ENCODE peak calls at places on chromosomes 11 and 22, in four cellular contexts. C, E, N and W are unnamed samples.

GRCh38 chr11:121557348-121557747 is 104.6 kb upstream of the SORL1-AS1 start:
- DNase-seq in C (peak; percentile 84), E (no peak), N (no peak), W (peak; percentile 46)

GRCh38 chr11:33005175-33005574 is 10.5 kb upstream of the DEPDC7 start:
- DNase-seq in C (no peak), E (no peak), N (no peak), W (no peak)

GRCh38 chr22:31122532-31123291 is at the start of gene INPP5J:
- DNase-seq in C (no peak), E (no peak), N (peak; percentile 55), W (no peak)

GRCh38 chr22:38957808-38958207 is 399 bp downstream of the APOBEC3A start:
- DNase-seq in C (no peak), E (no peak), N (no peak), W (no peak)

GRCh38 chr11:123357990-123358827 is 71.9 kb upstream of the GRAMD1B start:
- DNase-seq in C (peak; percentile 11), E (peak; percentile 65), N (no peak), W (peak; percentile 68)

GRCh38 chr11:58829736-58830135 is 14.8 kb downstream of the GLYATL2 start:
- DNase-seq in C (no peak), E (no peak), N (peak; percentile 44), W (no peak)

GRCh38 chr11:119684361-119685072 is 44.5 kb downstream of the NECTIN1 start:
- DNase-seq in C (peak; percentile 84), E (no peak), N (peak; percentile 86), W (no peak)

GRCh38 chr22:19522881-19523239 is 1.4 kb downstream of the CLDN5 start:
- DNase-seq in C (no peak), E (no peak), N (no peak), W (no peak)

GRCh38 chr11:57777969-57778317 is 16.3 kb downstream of the CTNND1 start:
- DNase-seq in C (no peak), E (no peak), N (peak; percentile 55), W (no peak)

GRCh38 chr11:46655631-46656030 is 38.3 kb downstream of the ATG13 start:
- DNase-seq in C (no peak), E (no peak), N (no peak), W (no peak)

GRCh38 chr11:16089481-16089880 is 266.9 kb downstream of the SOX6 start:
- DNase-seq in C (no peak), E (no peak), N (no peak), W (no peak)

GRCh38 chr11:3104961-3105790 is 48.0 kb upstream of the CARS1 start:
- DNase-seq in C (no peak), E (peak; percentile 53), N (no peak), W (no peak)

GRCh38 chr11:122649133-122649532 is 6.4 kb upstream of the UBASH3B start:
- DNase-seq in C (peak; percentile 66), E (no peak), N (no peak), W (no peak)

GRCh38 chr11:90134420-90135003 is at the start of gene NAALAD2:
- DNase-seq in C (peak; percentile 71), E (peak; percentile 73), N (no peak), W (peak; percentile 10)

GRCh38 chr11:118900535-118901384 is 17.1 kb downstream of the CXCR5 start:
- DNase-seq in C (no peak), E (no peak), N (no peak), W (no peak)

GRCh38 chr11:45818961-45819605 is 14.1 kb downstream of the SLC35C1 start:
- DNase-seq in C (no peak), E (no peak), N (no peak), W (no peak)

GRCh38 chr11:35584321-35584720 is 33.9 kb upstream of the FJX1 start:
- DNase-seq in C (no peak), E (no peak), N (peak; percentile 52), W (no peak)

GRCh38 chr11:57288771-57289579 is 35.8 kb downstream of the TNKS1BP1 start:
- DNase-seq in C (no peak), E (no peak), N (peak; percentile 47), W (no peak)

GRCh38 chr22:29311468-29312217 is 3.9 kb downstream of the RASL10A start:
- DNase-seq in C (peak; percentile 23), E (peak; percentile 80), N (no peak), W (peak; percentile 16)

GRCh38 chr11:33375688-33376311 is 118.6 kb downstream of the HIPK3 start:
- DNase-seq in C (no peak), E (no peak), N (no peak), W (peak; percentile 44)

GRCh38 chr11:95695181-95695580 is 94.4 kb downstream of the FAM76B start:
- DNase-seq in C (no peak), E (no peak), N (no peak), W (no peak)

GRCh38 chr11:62069374-62069773 is 54.4 kb upstream of the INCENP start:
- DNase-seq in C (no peak), E (no peak), N (no peak), W (no peak)

GRCh38 chr22:30205281-30206115 is 41.1 kb downstream of the LIF start:
- DNase-seq in C (peak; percentile 82), E (no peak), N (peak; percentile 95), W (no peak)

GRCh38 chr11:84780689-84781293 is 846.4 kb downstream of the DLG2 start:
- DNase-seq in C (peak; percentile 40), E (no peak), N (peak; percentile 24), W (no peak)

GRCh38 chr22:17926516-17926915 is 97.8 kb downstream of the MICAL3 start:
- DNase-seq in C (no peak), E (no peak), N (no peak), W (no peak)

DNA sequence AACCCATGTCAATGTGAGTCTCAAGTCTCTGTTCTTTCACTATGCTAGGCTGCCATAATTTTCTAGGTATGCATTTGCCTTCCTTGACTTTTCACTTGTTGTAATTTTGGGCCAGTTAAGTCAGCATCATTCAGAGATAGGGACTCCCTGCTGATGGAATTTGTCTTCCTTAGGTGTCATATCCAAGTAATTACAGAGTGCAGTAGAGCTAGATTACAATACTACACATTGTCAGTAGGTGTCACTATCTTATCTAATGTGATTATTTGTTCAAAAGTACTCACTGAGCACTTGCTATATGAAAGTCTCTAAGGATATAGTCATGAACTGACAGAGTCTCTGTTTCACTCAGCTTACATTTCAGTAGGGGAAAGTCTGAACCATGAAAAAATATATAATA is 25.0 kb upstream of the SYN3 start:
- DNase-seq in C (peak; percentile 4), E (no peak), N (peak; percentile 17), W (peak; percentile 28)
- TF ChIP-seq CTCF in C (no peak), E (no peak), N (peak; percentile 29), W (peak; percentile 8)

DNA sequence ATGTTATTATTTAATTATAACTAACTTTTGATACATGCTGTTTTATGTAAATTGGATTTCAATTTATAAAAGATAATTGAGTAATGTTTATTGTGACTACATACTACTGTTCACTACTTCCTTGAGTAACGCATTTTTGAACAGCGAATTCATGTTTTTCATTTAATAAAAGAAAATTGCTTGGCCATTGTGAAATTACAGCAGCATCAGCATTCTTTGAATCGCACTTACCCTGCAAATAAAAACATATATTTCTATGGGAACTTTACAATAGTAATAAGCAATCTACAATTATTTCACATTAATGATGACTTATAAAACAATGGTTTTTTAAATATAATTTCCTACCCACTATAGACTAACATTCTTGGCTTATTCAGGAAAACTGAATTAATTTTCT is 20.3 kb downstream of the OR5J2 start:
- DNase-seq in C (no peak), E (no peak), N (no peak), W (no peak)
- TF ChIP-seq CTCF in C (no peak), E (no peak), N (no peak), W (no peak)

GRCh38 chr22:20752873-20753272 is 21.0 kb upstream of the SERPIND1 start:
- DNase-seq in C (no peak), E (no peak), N (no peak), W (no peak)

GRCh38 chr22:20749453-20749852 is 24.5 kb upstream of the SERPIND1 start:
- DNase-seq in C (no peak), E (peak; percentile 2), N (no peak), W (no peak)

GRCh38 chr22:20750461-20751184 is 23.3 kb upstream of the SERPIND1 start:
- DNase-seq in C (peak; percentile 27), E (peak; percentile 80), N (peak; percentile 89), W (peak; percentile 79)

GRCh38 chr22:20752104-20752741 is 21.7 kb upstream of the SERPIND1 start:
- DNase-seq in C (no peak), E (no peak), N (no peak), W (no peak)

GRCh38 chr22:20751185-20751851 is 22.6 kb upstream of the SERPIND1 start:
- DNase-seq in C (no peak), E (no peak), N (no peak), W (no peak)
- TF ChIP-seq CTCF in C (no peak), E (no peak), N (no peak), W (no peak)

GRCh38 chr11:82229346-82229745 is 504.3 kb downstream of the FAM181B start:
- DNase-seq in C (peak; percentile 48), E (no peak), N (peak; percentile 47), W (peak; percentile 3)
- TF ChIP-seq CTCF in C (peak; percentile 47), E (no peak), N (peak; percentile 41), W (peak; percentile 35)

GRCh38 chr11:8586805-8587204 is 7.2 kb downstream of the STK33 start:
- DNase-seq in C (no peak), E (no peak), N (no peak), W (no peak)
- TF ChIP-seq CTCF in C (no peak), E (no peak), N (no peak), W (no peak)

DNA sequence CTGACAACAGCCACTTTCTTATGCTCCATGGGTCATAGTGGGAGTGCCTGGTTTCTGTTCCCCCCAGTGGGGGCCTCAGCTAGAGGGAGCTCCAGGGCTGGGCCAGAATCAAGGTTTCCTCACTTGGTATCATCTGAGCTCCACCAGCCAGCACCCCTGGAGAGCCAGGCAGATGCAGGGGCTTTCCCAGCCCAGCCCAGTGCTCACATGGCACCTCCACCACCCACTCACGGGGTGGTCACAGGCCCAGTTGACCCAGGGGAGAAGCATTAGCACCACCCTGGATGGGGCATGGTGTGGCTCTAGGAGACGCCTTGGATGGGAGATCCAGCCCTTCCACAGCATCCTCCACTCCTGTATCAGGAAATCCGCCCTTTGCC is 24.1 kb upstream of the WNT7B start:
- DNase-seq in C (peak; percentile 28), E (no peak), N (no peak), W (no peak)
- TF ChIP-seq CTCF in C (peak; percentile 18), E (no peak), N (no peak), W (no peak)

GRCh38 chr11:19738124-19738523 is 25.5 kb downstream of the NAV2 start:
- DNase-seq in C (no peak), E (no peak), N (no peak), W (no peak)

GRCh38 chr11:19740586-19740985 is 27.9 kb downstream of the NAV2 start:
- DNase-seq in C (no peak), E (no peak), N (no peak), W (no peak)

GRCh38 chr11:19737575-19737974 is 24.9 kb downstream of the NAV2 start:
- DNase-seq in C (no peak), E (no peak), N (no peak), W (no peak)

GRCh38 chr11:19742595-19743292 is 30.1 kb downstream of the NAV2 start:
- DNase-seq in C (peak; percentile 67), E (peak; percentile 85), N (peak; percentile 78), W (peak; percentile 40)

GRCh38 chr11:19739872-19740271 is 27.2 kb downstream of the NAV2 start:
- DNase-seq in C (no peak), E (no peak), N (no peak), W (no peak)
- TF ChIP-seq CTCF in C (no peak), E (peak; percentile 27), N (no peak), W (no peak)